ENCODE peak calls at places on chromosome 12, in nine cellular contexts. R is naive thymus-derived CD4-positive, alpha-beta T cell; B is heart right ventricle; I is mucosa of descending colon; Z is tibial nerve; H is sigmoid colon; T is MM.1S; V is GM23338; K is esophagus muscularis mucosa. Y is an unnamed sample. For H3K4me1 and H3K36me3, the result is how much of the 10 kb centered on the place peaks cover.

GRCh38 chr12:65894127-65894526 is 69.8 kb downstream of the HMGA2 start:
- DNase-seq in R (no peak), B (no peak), I (no peak), Z (no peak), H (no peak), T (no peak), V (no peak), K (no peak), Y (no peak)

GRCh38 chr12:98504368-98504617 is 11.1 kb upstream of the TMPO start:
- DNase-seq in R (no peak), B (no peak), I (no peak), Z (no peak), H (no peak), T (peak), V (no peak), K (no peak), Y (no peak)

GRCh38 chr12:4763549-4763948 is 43.3 kb downstream of the GALNT8 start:
- DNase-seq in R (no peak), B (no peak), I (peak), Z (no peak), H (peak), T (no peak), V (peak), K (peak), Y (no peak)

GRCh38 chr12:29149691-29150382 is 759 bp downstream of the FAR2 start:
- DNase-seq in R (peak), B (peak), I (peak), Z (no peak), H (peak), T (no peak), V (peak), K (no peak), Y (no peak)

GRCh38 chr12:42539696-42540095 is 49.9 kb downstream of the PRICKLE1 start:
- DNase-seq in R (no peak), B (no peak), I (no peak), Z (no peak), H (no peak), T (no peak), V (no peak), K (no peak), Y (no peak)

GRCh38 chr12:122021822-122022392 is at the start of gene BCL7A:
- DNase-seq in R (peak), B (peak), I (peak), Z (no peak), H (peak), T (peak), V (peak), K (no peak), Y (no peak)

GRCh38 chr12:120598674-120599463 is 17.7 kb upstream of the POP5 start:
- DNase-seq in R (no peak), B (no peak), I (no peak), Z (no peak), H (no peak), T (peak), V (no peak), K (no peak), Y (no peak)

GRCh38 chr12:52380271-52380694 is 5.2 kb downstream of the KRT84 start:
- DNase-seq in R (no peak), B (peak), I (peak), Z (no peak), H (no peak), T (no peak), V (peak), K (no peak), Y (no peak)

DNA sequence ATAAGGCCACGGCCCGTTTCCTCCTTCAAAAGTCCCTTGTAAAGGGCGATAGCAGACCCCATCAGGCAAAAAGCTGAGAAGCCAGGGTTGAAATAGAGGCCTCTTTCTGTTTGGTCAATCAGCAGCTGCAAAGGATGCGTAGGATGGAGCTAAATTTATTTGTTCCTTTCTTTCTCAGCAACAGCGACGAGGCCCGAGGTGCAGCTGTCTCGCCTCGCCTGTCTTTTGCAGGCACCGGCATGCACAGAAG is 176 bp upstream of the MAP1LC3B2 start:
- DNase-seq in R (no peak), B (no peak), I (no peak), Z (no peak), H (no peak), T (peak), V (peak), K (no peak), Y (no peak)
- H3K4me3 ChIP-seq in R (peak), B (no peak), I (no peak), Z (no peak), H (no peak), T (peak), V (no peak), K (no peak), Y (no peak)

DNA sequence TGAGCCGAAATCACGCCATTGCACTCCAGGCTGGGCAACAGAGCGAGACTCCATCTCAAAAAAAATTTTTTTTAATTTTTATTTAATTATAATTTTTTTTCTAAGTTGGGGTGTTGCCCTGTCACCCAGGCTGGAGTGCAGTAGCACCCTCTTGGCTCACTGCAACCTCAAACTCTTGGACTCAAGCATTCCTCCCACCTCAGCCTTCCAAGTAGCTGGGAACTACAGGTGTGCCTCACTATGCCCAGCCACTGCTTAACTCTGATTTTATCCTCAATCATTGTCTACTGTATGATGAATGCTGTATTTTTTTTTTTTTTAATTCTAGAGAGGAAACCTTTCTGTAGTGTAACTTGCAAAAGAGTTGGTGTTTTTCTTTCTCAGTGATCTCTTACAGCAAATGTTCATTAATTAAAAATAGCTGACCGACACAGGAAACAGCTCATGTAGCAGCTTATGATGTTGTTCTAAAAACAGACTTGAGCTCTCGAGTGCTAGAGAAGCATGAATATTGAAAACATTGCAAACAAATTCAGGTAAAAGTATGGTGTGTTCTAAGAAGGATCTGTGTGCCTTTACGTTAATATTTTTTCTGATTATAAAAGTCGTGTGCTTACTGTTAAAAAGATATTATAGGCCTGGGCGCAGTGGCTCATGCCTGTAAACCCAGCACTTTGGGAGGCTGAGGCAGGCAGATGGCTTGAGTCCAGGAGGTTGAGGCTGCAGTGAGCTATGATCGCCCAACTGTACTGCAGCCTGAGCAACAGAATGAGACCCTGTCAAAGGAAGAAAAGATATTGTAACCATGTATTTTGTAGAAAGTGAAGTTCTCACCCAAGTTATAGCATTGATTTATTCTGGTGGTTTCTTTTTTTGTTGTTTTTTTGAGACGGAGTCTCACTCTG is 68.9 kb downstream of the FGD4 start:
- DNase-seq in R (no peak), B (no peak), I (no peak), Z (no peak), H (no peak), T (peak), V (no peak), K (no peak), Y (no peak)
- H3K4me1 ChIP-seq in R (under half), B (under half), I (under half), Z (under half), H (under half), T (under half), V (under half), K (under half), Y (under half)

GRCh38 chr12:53483979-53484377 is 15.3 kb downstream of the MAP3K12 start:
- DNase-seq in R (no peak), B (no peak), I (no peak), Z (no peak), H (peak), T (no peak), V (no peak), K (no peak), Y (no peak)
- H3K36me3 ChIP-seq in R (half or more), B (under half), I (under half), Z (under half), H (half or more), T (under half), V (under half), K (half or more), Y (half or more)

DNA sequence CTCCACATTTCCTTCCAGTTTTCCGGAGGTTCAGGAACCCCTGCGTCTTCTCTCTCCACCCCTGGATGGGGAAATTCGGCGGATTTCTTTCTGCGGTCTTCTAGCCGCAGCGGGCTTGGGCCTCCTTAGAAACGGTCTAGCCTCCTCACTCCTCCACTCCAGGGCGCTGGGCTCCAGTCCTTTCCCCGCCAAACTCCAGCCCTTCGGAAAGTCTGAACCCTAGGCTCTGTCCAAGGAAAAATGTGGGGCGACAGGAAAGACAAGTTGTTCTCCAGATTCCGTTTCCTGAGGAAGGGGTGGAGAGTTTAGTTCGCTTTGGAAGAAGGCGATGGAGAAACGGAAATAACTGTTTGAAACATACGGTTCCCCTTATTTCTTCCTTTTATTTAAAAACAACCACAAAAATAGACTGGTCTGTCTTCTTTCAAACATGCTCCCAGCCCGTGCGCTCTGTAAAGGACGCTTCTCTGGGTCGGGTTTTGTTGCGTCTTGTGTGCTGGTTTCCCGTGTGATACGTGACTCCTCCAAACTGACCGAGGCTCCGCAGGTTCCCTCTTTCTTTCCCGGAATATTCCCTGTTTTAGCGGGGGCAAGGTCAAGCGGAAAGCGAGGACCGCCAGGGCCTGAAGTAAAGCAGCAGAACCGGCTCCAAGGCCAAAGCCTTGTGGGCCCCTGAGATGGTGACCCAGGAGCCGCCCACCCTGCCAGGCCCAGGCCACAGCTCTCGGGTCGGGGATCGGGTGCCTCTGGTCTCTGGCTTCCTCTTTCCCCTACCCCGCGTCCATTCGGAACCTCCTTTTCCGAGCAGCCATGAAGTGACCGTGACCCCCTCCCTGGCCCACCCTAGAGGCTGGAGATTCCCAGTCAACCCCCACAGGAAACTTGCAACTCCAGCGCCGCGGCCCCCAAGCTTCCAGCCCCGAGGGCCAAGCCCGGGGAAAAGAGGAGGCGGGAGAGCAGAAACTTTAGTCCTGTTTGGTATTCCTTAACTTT is 1.1 kb upstream of the HOXC10 start:
- DNase-seq in R (no peak), B (no peak), I (no peak), Z (no peak), H (no peak), T (no peak), V (peak), K (no peak), Y (no peak)
- H3K4me3 ChIP-seq in R (no peak), B (no peak), I (no peak), Z (no peak), H (no peak), T (no peak), V (peak), K (no peak), Y (no peak)

DNA sequence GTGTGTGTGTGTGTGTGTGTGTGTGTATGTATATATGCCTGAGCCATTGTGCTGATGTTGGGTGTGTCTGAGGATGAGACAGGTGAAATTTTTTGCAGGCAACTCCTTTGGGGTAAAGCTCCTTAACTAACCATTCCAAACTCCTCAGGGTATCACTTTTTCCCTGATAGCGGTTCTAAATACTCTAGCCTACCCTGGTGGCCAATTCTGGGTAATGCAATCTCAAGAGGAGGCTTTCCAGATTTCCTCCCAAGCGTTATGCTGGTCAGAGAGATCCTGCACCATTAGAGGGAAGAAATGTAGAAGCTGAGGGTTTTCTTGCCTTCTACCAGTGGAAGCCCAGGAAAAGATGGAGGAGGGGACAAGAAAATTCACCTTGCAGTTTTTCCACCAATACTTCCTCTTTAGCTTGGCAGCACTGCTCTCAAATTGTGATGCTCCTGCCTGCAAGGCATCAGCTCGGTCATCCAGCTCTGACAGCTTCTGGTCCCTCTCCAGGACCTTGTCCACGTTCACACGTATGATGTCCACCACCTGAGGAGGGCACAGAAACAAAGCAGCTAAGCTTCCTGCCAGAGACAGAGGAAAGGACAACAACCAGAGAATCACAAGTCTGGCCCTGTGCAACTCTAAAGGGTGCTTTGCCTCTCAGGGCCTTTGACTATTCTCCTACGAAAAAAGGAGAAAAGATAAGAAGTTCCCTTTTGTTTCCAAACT is 4.9 kb downstream of the VAMP1 start:
- DNase-seq in R (peak), B (no peak), I (no peak), Z (no peak), H (no peak), T (peak), V (peak), K (no peak), Y (no peak)
- H3K4me1 ChIP-seq in R (half or more), B (under half), I (under half), Z (half or more), H (under half), T (under half), V (under half), K (under half), Y (under half)

GRCh38 chr12:64522316-64522715 is 70.4 kb downstream of the TBK1 start:
- DNase-seq in R (no peak), B (no peak), I (no peak), Z (no peak), H (no peak), T (no peak), V (no peak), K (no peak), Y (no peak)
- H3K36me3 ChIP-seq in R (under half), B (under half), I (under half), Z (under half), H (under half), T (under half), V (under half), K (under half), Y (under half)

GRCh38 chr12:3119745-3120660 is 42.8 kb downstream of the TSPAN9 start:
- DNase-seq in R (no peak), B (peak), I (no peak), Z (no peak), H (no peak), T (no peak), V (no peak), K (no peak), Y (no peak)

GRCh38 chr12:3116106-3116898 is 39.1 kb downstream of the TSPAN9 start:
- DNase-seq in R (no peak), B (no peak), I (no peak), Z (no peak), H (no peak), T (no peak), V (no peak), K (no peak), Y (no peak)

GRCh38 chr12:3117144-3117581 is 40.0 kb downstream of the TSPAN9 start:
- DNase-seq in R (no peak), B (no peak), I (no peak), Z (no peak), H (no peak), T (no peak), V (no peak), K (no peak), Y (no peak)

GRCh38 chr12:3119192-3119744 is 42.1 kb downstream of the TSPAN9 start:
- DNase-seq in R (no peak), B (no peak), I (no peak), Z (no peak), H (no peak), T (no peak), V (no peak), K (no peak), Y (no peak)

DNA sequence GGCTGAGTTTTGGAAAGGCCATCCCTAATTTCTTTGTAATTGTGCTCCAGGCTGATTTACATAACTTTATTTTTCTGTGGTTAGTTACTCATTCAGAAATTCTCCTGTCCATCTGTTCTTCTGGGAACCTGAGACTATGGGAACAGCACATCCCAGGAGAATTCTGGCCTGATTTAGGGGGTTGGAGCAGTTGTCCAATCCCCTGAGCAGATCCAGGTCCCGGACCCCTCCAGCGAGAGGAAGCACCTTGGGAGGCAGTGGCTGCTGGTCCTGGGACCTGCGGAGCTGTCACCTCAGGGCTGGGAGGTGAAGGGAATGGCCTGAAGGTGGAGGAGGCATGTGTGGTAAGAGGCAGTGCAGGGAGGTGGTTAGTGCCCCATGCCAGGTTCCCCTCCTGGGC is 40.4 kb downstream of the TSPAN9 start:
- DNase-seq in R (no peak), B (no peak), I (no peak), Z (no peak), H (no peak), T (no peak), V (no peak), K (no peak), Y (no peak)
- H3K4me3 ChIP-seq in R (no peak), B (no peak), I (no peak), Z (no peak), H (no peak), T (no peak), V (no peak), K (no peak), Y (no peak)

GRCh38 chr12:47757840-47758583 is 668 bp downstream of the RAPGEF3 start:
- DNase-seq in R (no peak), B (peak), I (peak), Z (no peak), H (no peak), T (no peak), V (no peak), K (no peak), Y (no peak)

GRCh38 chr12:47754881-47755280 is 3.8 kb downstream of the RAPGEF3 start:
- DNase-seq in R (no peak), B (peak), I (peak), Z (no peak), H (no peak), T (peak), V (no peak), K (no peak), Y (no peak)

GRCh38 chr12:47757360-47757839 is 1.3 kb downstream of the RAPGEF3 start:
- DNase-seq in R (no peak), B (no peak), I (no peak), Z (no peak), H (no peak), T (no peak), V (no peak), K (no peak), Y (no peak)

GRCh38 chr12:47754126-47754525 is 4.6 kb downstream of the RAPGEF3 start:
- DNase-seq in R (no peak), B (no peak), I (peak), Z (no peak), H (no peak), T (no peak), V (no peak), K (no peak), Y (no peak)

DNA sequence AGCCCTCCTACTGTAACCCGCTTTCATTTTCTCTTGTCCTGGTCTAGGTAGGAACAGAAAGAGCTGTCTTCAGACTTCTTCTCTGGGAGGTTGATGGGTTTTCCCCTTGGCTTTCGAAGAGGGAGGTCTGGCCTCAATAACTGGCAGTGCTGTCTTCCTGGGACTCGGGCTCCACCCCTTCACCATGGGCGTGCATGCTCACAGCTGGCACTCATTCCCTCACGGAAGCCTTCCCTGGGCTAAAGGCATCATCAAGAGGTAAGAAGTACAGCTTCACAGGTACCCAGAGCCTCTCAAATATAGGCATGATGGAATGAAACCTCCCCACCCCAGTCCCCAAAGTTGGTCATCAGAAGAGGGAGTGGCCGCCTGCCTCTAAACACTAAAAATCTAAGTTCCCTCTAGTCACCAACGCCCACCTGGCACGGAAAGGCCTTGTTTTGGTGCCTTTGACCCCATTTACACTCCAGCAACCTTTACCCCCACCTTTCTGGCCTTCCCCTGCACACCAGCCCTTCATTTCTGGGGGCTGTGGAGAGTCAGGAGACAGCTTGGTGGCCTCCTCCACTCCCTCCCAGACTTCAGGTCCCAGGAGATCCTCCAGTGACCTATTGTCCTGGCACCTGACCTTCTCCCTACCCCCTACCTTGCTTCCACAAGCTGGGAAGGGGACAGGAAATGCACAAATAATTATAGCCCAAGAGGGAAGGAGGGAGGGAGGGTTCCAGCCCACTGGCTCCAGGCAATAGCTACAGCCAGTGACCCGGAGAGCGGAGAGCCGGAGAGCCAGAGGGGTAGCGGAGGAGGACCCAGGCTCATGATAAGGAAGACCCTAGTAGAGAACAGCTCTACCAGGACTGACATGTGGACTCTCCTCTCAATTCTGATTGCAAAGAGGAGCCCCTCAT is 2.8 kb downstream of the RAPGEF3 start:
- DNase-seq in R (no peak), B (no peak), I (peak), Z (no peak), H (no peak), T (peak), V (no peak), K (no peak), Y (no peak)
- H3K4me1 ChIP-seq in R (under half), B (half or more), I (under half), Z (half or more), H (under half), T (under half), V (under half), K (half or more), Y (half or more)

Y was measured in RWPE2.